ENCODE peak calls at places on chromosomes 16 and 17, in four cellular contexts. M is K562, P is spleen, H is A549. G is an unnamed sample.

GRCh38 chr16:86198201-86199118 is 299.5 kb downstream of the IRF8 start:
- DNase-seq in M (no peak), P (peak), H (no peak), G (no peak)

GRCh38 chr17:77503916-77504651 is 363.3 kb downstream of the SEC14L1 start:
- DNase-seq in M (no peak), P (peak), H (no peak), G (no peak)

GRCh38 chr16:1052791-1053521 is 19.6 kb upstream of the SSTR5 start:
- DNase-seq in M (no peak), P (no peak), H (no peak), G (no peak)

GRCh38 chr16:15482068-15482747 is 47.8 kb downstream of the BMERB1 start:
- DNase-seq in M (peak), P (no peak), H (peak), G (peak)

GRCh38 chr16:57720142-57720575 is 15.4 kb upstream of the KATNB1 start:
- DNase-seq in M (peak), P (peak), H (peak), G (peak)

GRCh38 chr16:177981-178676 is 1.6 kb downstream of the HBA1 start:
- DNase-seq in M (no peak), P (no peak), H (no peak), G (peak)

GRCh38 chr17:681738-682137 is 32.9 kb downstream of the VPS53 start:
- DNase-seq in M (no peak), P (no peak), H (no peak), G (no peak)

GRCh38 chr16:3469736-3470135 is 25.6 kb downstream of the C16orf90 start:
- DNase-seq in M (no peak), P (peak), H (no peak), G (no peak)

GRCh38 chr16:59997706-59998105 is 1263.6 kb upstream of the GOT2 start:
- DNase-seq in M (no peak), P (no peak), H (no peak), G (no peak)

DNA sequence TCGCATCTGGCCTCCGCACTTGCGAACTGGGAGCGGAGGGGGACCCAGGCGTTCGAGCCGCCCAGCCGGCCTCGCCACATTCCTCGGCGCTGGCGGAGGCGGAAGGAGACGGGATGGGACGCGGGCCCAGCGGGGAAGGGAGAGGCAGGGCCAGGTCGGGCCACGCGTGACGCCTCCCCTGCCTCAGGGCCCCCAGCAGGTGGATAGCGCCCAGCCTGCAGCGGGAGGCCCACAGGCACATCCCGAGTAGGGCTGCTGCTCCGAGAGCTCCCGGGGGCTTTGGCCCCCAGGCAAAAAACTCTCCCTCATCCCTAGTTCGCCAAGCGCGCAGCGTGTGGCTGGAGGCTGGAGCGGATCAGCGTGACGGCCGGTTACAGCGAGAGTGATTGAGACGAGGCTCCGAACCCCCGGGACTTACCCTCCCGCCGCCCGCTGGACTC is 790 bp downstream of the PLEKHH3 start:
- DNase-seq in M (peak), P (peak), H (peak), G (peak)
- TF ChIP-seq POLR2A in M (no peak), P (no peak), H (peak), G (no peak)

DNA sequence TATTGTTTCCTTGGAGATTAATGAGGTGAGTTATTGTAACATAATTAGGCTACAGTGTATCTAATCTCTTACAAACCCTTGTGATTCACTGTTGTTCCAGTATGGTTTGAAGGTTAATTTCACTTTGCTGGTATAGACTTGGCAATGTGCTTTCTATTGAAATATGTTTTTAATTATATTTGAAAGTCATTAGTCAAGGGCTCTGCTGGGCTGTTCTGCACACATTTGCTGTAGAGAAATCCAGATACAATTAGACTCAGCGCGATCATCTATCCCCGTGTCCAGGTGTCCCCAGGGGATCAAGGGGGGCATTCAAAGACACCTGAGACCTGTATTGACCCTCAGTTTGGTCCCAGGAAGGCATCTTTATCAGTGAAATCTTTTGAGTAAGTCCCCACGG is 624.6 kb upstream of the EEF2KMT start:
- DNase-seq in M (no peak), P (no peak), H (no peak), G (no peak)
- TF ChIP-seq POLR2A in M (no peak), P (no peak), H (no peak), G (no peak)

GRCh38 chr17:37741334-37742113 is 3.3 kb downstream of the HNF1B start:
- DNase-seq in M (no peak), P (no peak), H (peak), G (peak)
- TF ChIP-seq POLR2A in M (no peak), P (no peak), H (no peak), G (no peak)

GRCh38 chr17:83096401-83097220 is 17.2 kb downstream of the METRNL start:
- DNase-seq in M (no peak), P (no peak), H (no peak), G (no peak)
- TF ChIP-seq POLR2A in M (no peak), P (no peak), H (no peak), G (no peak)

GRCh38 chr17:57872536-57872935 is 22.7 kb upstream of the MRPS23 start:
- DNase-seq in M (no peak), P (no peak), H (no peak), G (no peak)
- TF ChIP-seq POLR2A in M (no peak), P (no peak), H (no peak), G (no peak)

DNA sequence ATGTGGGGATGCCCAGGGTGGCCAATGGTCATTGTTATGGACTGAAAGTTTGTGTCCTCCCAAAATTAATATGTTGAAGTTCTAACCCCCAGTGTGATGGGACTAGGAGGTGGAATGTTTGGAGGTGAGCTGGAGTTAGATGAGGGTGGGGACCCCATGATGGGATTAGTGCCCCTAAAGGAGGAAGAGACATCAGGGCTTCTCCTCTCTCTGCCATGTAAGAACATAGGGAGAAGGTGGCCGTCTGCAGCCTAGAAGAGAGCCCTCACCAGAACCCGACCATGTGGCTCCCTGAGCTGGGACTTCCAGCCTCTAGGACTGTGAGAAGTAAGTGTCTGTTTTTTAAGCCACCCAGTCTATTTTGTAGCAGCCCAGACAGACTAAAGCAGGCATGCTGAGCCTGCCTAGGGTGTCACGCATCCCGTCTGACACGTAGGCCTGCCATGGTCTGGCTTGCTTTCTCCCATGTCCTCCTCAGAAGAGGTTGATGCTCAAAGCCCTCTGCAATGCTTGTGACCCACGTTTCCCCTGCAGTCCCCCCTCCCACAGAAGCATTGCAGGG is 4.0 kb upstream of the PRPSAP1 start:
- DNase-seq in M (no peak), P (no peak), H (no peak), G (no peak)
- TF ChIP-seq POLR2A in M (no peak), P (no peak), H (no peak), G (no peak)

GRCh38 chr17:81891303-81891552 is 158 bp downstream of the ALYREF start:
- DNase-seq in M (no peak), P (no peak), H (no peak), G (no peak)

GRCh38 chr17:81888105-81888987 is 3.0 kb downstream of the ALYREF start:
- DNase-seq in M (peak), P (no peak), H (no peak), G (no peak)

GRCh38 chr17:81890447-81891302 is 711 bp downstream of the ALYREF start:
- DNase-seq in M (peak), P (peak), H (no peak), G (peak)

GRCh38 chr17:81888988-81889595 is 2.3 kb downstream of the ALYREF start:
- DNase-seq in M (peak), P (no peak), H (no peak), G (no peak)

DNA sequence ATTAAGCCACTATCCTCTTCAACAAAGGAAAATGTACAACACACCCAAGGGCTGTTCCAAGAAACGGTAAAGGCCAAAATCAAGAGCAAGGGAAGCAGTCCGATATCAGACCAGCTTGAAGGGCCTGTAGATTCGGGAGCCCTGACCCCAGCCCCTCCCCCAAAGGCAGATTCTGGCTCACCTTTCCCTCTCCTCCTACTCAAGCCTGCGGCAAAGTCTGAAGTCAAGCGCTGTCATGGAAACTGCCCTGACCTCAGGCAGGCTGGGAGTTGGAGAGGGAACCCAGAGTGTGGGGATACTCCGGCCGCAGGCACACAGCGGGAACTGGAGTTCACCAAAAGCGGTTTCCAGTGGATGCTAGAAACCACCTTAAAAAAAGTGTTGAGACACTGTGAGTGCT is 1.8 kb downstream of the ALYREF start:
- DNase-seq in M (peak), P (no peak), H (no peak), G (no peak)
- TF ChIP-seq POLR2A in M (no peak), P (no peak), H (no peak), G (no peak)

GRCh38 chr17:2218426-2218825 is 85.2 kb downstream of the SMG6 start:
- DNase-seq in M (no peak), P (no peak), H (no peak), G (no peak)

GRCh38 chr17:2227025-2227699 is 76.4 kb downstream of the SMG6 start:
- DNase-seq in M (no peak), P (no peak), H (no peak), G (no peak)

GRCh38 chr17:2222301-2222700 is 81.3 kb downstream of the SMG6 start:
- DNase-seq in M (no peak), P (no peak), H (no peak), G (no peak)

GRCh38 chr17:2223617-2223927 is 80.0 kb downstream of the SMG6 start:
- DNase-seq in M (no peak), P (no peak), H (no peak), G (no peak)

DNA sequence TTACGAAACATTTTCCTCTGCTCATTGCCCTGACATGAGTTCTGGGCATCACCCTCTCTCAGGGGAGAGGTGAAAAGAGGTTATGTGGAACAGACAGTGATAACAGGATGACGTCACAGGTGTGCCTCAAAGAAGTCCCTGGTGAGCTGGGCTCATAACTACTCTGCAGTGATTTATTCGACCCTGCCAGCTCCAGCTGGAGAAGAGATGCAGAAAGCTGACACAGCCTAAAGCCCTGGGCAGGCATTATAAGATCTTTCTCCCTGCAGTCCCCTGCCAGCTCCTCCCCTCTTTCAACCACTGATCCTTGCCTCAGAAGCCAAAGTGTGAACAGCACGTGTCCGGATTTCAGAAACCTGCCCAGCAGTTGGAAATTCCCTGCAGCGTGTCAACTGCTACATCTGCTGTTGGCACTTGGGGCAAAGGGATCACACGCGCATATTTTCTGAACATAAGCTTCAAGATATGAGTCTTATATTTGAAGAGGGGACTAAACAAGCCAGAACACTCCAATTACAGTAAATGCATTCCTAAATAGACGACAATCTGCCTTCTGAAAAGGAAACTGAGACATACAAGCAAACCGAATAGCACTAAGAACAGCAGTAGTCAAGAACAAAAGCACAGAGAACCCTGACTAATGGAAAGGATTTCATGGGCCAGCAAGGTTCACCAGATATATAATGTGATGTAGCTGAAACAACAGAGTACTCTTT is 80.5 kb downstream of the SMG6 start:
- DNase-seq in M (no peak), P (no peak), H (no peak), G (no peak)
- TF ChIP-seq POLR2A in M (no peak), P (no peak), H (no peak), G (no peak)